ENCODE peak calls at places on chromosomes 7 and 10, in seven cellular contexts. O is RPMI7951; C is NB4; G is non-pigmented ciliary epithelial cell; V is T follicular helper cell; J is naive thymus-derived CD8-positive, alpha-beta T cell; W is neural crest cell. I is an unnamed sample.

GRCh38 chr7:150329331-150330106 is 6.2 kb upstream of the ACTR3C start:
- DNase-seq in V (no peak), J (no peak), O (no peak), G (no peak), C (no peak), W (no peak), I (no peak)

GRCh38 chr10:61845196-61845949 is 56.1 kb upstream of the ARID5B start:
- DNase-seq in V (no peak), C (no peak), W (no peak), O (no peak), J (no peak), G (no peak), I (no peak)

GRCh38 chr10:124076334-124076733 is 17.1 kb downstream of the CHST15 start:
- DNase-seq in W (no peak), O (peak), J (no peak), G (no peak), C (no peak), V (no peak), I (no peak)

GRCh38 chr10:8056378-8056777 is 1.9 kb downstream of the GATA3 start:
- DNase-seq in W (no peak), O (no peak), C (no peak), G (no peak), V (no peak), J (no peak), I (no peak)

GRCh38 chr10:90857635-90858488 is at the start of gene HTR7:
- DNase-seq in O (peak), C (peak), V (peak), J (peak), G (no peak), W (peak), I (peak)

GRCh38 chr7:112986256-112987031 is 100.2 kb downstream of the GPR85 start:
- DNase-seq in C (peak), J (no peak), W (no peak), V (no peak), O (peak), G (no peak), I (no peak)

GRCh38 chr7:36281945-36282727 is 107.5 kb upstream of the ANLN start:
- DNase-seq in C (peak), V (no peak), O (no peak), W (no peak), G (no peak), J (no peak), I (no peak)

GRCh38 chr7:78176186-78176585 is 377.6 kb downstream of the PHTF2 start:
- DNase-seq in W (no peak), O (peak), G (no peak), J (no peak), V (no peak), C (no peak), I (no peak)

GRCh38 chr10:133452453-133452852 is 1.3 kb upstream of the SCART1 start:
- DNase-seq in V (no peak), W (no peak), O (no peak), J (no peak), G (no peak), C (no peak), I (no peak)

GRCh38 chr10:9951481-9952257 is 1066.0 kb upstream of the CELF2 start:
- DNase-seq in G (peak), W (no peak), O (no peak), C (no peak), V (no peak), J (no peak), I (no peak)

GRCh38 chr7:27346531-27347260 is 104.1 kb downstream of the EVX1 start:
- DNase-seq in C (no peak), J (no peak), W (no peak), V (no peak), G (peak), O (peak), I (peak)

GRCh38 chr7:106486331-106486730 is 174.6 kb downstream of the CCDC71L start:
- DNase-seq in O (peak), W (no peak), C (no peak), V (no peak), J (no peak), G (peak), I (no peak)

GRCh38 chr7:157688439-157689268 is 351.9 kb downstream of the DNAJB6 start:
- DNase-seq in C (no peak), J (no peak), G (no peak), O (no peak), W (no peak), V (no peak), I (peak)

GRCh38 chr7:66542528-66543373 is 85.9 kb upstream of the KCTD7 start:
- DNase-seq in W (no peak), J (no peak), O (peak), C (no peak), G (no peak), V (no peak), I (no peak)

GRCh38 chr10:61904711-61905445 is 3.4 kb downstream of the ARID5B start:
- DNase-seq in C (peak), J (no peak), O (peak), W (no peak), G (no peak), V (no peak), I (peak)

GRCh38 chr7:123632808-123633207 is 22.9 kb upstream of the LMOD2 start:
- DNase-seq in C (no peak), G (no peak), O (no peak), J (no peak), V (no peak), W (no peak), I (no peak)

GRCh38 chr7:362416-363096 is 72.6 kb downstream of the FOXL3 start:
- DNase-seq in W (no peak), O (peak), J (peak), G (no peak), V (no peak), C (peak), I (no peak)

GRCh38 chr7:107505997-107506682 is 36.3 kb downstream of the GPR22 start:
- DNase-seq in J (no peak), O (peak), G (no peak), V (no peak), C (no peak), W (no peak), I (no peak)

GRCh38 chr7:503575-504111 is 16.0 kb downstream of the PDGFA start:
- DNase-seq in O (no peak), G (no peak), C (no peak), V (no peak), J (no peak), W (no peak), I (no peak)

GRCh38 chr7:43570688-43571365 is 12.1 kb upstream of the STK17A start:
- DNase-seq in O (peak), G (no peak), W (no peak), J (no peak), C (no peak), V (no peak), I (no peak)

GRCh38 chr7:132915652-132916051 is 166.2 kb downstream of the CHCHD3 start:
- DNase-seq in O (no peak), G (no peak), J (no peak), V (no peak), W (no peak), C (no peak), I (no peak)

GRCh38 chr7:81857385-81857784 is 87.5 kb upstream of the HGF start:
- DNase-seq in C (no peak), V (no peak), G (no peak), J (no peak), O (no peak), W (no peak), I (no peak)

GRCh38 chr7:35647171-35647574 is 47.8 kb downstream of the HERPUD2 start:
- DNase-seq in J (no peak), V (no peak), G (no peak), W (no peak), C (no peak), O (no peak), I (no peak)

GRCh38 chr10:123270221-123270620 is 116.0 kb downstream of the BUB3 start:
- DNase-seq in V (no peak), G (peak), W (no peak), O (peak), J (no peak), C (peak), I (peak)

GRCh38 chr10:42981358-42982236 is 95.3 kb upstream of the RET start:
- DNase-seq in C (no peak), W (no peak), G (no peak), J (no peak), V (no peak), O (no peak), I (no peak)

GRCh38 chr7:17274551-17275245 is 23.8 kb upstream of the AHR start:
- DNase-seq in V (no peak), J (no peak), C (peak), W (no peak), O (peak), G (no peak), I (peak)

GRCh38 chr10:48439031-48439430 is 132.6 kb downstream of the MAPK8 start:
- DNase-seq in J (no peak), G (peak), C (no peak), V (no peak), O (peak), W (no peak), I (peak)

GRCh38 chr7:30921540-30921930 is 9.9 kb downstream of the AQP1 start:
- DNase-seq in W (no peak), C (no peak), O (no peak), G (no peak), J (no peak), V (no peak), I (no peak)

GRCh38 chr10:58952747-58953466 is 223.5 kb upstream of the PHYHIPL start:
- DNase-seq in O (peak), J (no peak), W (peak), V (no peak), G (no peak), C (peak), I (peak)